ENCODE peak calls at places on chromosomes 5 and 9, in ten cellular contexts. V is lower leg skin, Z is natural killer cell, Y is brain microvascular endothelial cell, B is GM10248, H is right atrium auricular region, K is endodermal cell, M is OCI-LY7, J is H9, S is GM13976. N is an unnamed sample.

GRCh38 chr5:136082390-136083193 is 50.1 kb upstream of the SMAD5 start:
- DNase-seq in Y (peak; percentile 81), V (peak; percentile 67), K (peak; percentile 91), M (peak; percentile 66), J (peak; percentile 74), H (no peak), Z (peak; percentile 56), S (peak; percentile 50), B (peak; percentile 62), N (peak; percentile 63)

GRCh38 chr5:56383761-56384160 is 150.6 kb upstream of the ANKRD55 start:
- DNase-seq in V (no peak), Z (no peak), B (no peak), J (no peak), H (no peak), Y (no peak), S (no peak), K (no peak), M (no peak), N (no peak)

GRCh38 chr9:124594215-124594614 is 87.0 kb upstream of the NR5A1 start:
- DNase-seq in V (no peak), J (no peak), Y (no peak), H (no peak), B (no peak), K (no peak), M (no peak), S (no peak), Z (no peak), N (no peak)

GRCh38 chr9:110891760-110892159 is 146.5 kb downstream of the LPAR1 start:
- DNase-seq in J (no peak), K (no peak), Z (no peak), H (no peak), B (no peak), S (no peak), V (no peak), Y (no peak), M (no peak), N (no peak)

GRCh38 chr9:137306546-137307254 is 4.6 kb upstream of the NRARP start:
- DNase-seq in H (no peak), K (peak; percentile 49), S (no peak), V (no peak), M (no peak), Z (no peak), B (no peak), Y (no peak), J (peak; percentile 33), N (no peak)

GRCh38 chr9:89204811-89205210 is 26.2 kb upstream of the SHC3 start:
- DNase-seq in V (no peak), S (no peak), Y (no peak), K (no peak), J (no peak), Z (no peak), H (no peak), B (no peak), M (no peak), N (no peak)

GRCh38 chr9:124857533-124858162 is 4.1 kb downstream of the RPL35 start:
- DNase-seq in J (no peak), B (no peak), Z (no peak), S (no peak), V (no peak), Y (no peak), K (no peak), H (no peak), M (no peak), N (no peak)

GRCh38 chr9:1604942-1605560 is 410.1 kb upstream of the SMARCA2 start:
- DNase-seq in S (peak; percentile 39), Z (no peak), H (no peak), J (no peak), Y (no peak), B (peak; percentile 47), K (peak; percentile 41), V (no peak), M (peak; percentile 42), N (no peak)

GRCh38 chr5:81393430-81393782 is 528 bp downstream of the ACOT12 start:
- DNase-seq in B (no peak), Y (no peak), J (no peak), V (no peak), H (no peak), M (no peak), K (no peak), Z (no peak), S (no peak), N (no peak)
- TF ChIP-seq CTCF in B (no peak), Y (no peak), J (peak; percentile 30), V (no peak), H (no peak), M (no peak), K (peak; percentile 30), Z (no peak), S (no peak), N (no peak)

GRCh38 chr5:5381259-5382006 is 41.0 kb upstream of the ICE1 start:
- DNase-seq in B (no peak), S (no peak), K (no peak), Z (no peak), H (no peak), V (no peak), M (no peak), Y (no peak), J (no peak), N (no peak)
- TF ChIP-seq CTCF in B (no peak), S (no peak), K (no peak), Z (no peak), H (no peak), V (no peak), M (no peak), Y (no peak), J (no peak), N (no peak)

GRCh38 chr5:126234563-126235195 is 188.5 kb upstream of the GRAMD2B start:
- DNase-seq in Y (peak; percentile 18), M (peak; percentile 15), H (no peak), B (no peak), J (peak; percentile 53), Z (no peak), S (peak; percentile 22), K (peak; percentile 77), V (no peak), N (no peak)
- TF ChIP-seq CTCF in Y (peak; percentile 90), M (peak; percentile 77), H (no peak), B (peak; percentile 30), J (peak; percentile 89), Z (no peak), S (peak; percentile 15), K (peak; percentile 92), V (no peak), N (no peak)

GRCh38 chr9:133463234-133463863 is 3.6 kb downstream of the CACFD1 start:
- DNase-seq in Z (no peak), Y (no peak), V (no peak), H (no peak), M (peak; percentile 51), J (peak; percentile 81), K (peak; percentile 85), S (no peak), B (no peak), N (no peak)
- TF ChIP-seq CTCF in Z (no peak), Y (peak; percentile 10), V (no peak), H (no peak), M (peak; percentile 78), J (peak; percentile 70), K (peak; percentile 73), S (peak; percentile 20), B (peak; percentile 25), N (no peak)

DNA sequence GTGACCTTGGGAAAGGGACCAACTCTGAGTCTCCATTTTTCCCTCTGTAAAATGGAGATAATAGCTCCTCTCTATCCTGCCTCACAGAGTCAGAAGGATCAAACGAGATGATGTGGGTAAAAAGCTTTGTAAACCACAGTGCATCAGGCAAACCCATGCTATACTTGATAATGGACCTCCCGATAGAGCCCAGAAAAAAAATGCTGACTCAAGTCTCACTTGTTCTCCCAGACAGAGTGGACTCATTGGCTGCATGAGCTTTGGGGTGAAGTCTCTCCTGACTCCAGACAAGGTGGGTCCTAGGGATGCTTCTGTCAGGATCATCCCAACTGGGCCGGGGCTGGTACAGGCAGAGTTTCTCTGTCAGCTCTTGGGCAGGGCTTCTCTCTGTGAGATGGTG is 32.0 kb downstream of the RGS3 start:
- DNase-seq in J (no peak), H (no peak), K (no peak), V (no peak), B (no peak), M (no peak), Y (no peak), S (no peak), Z (no peak), N (no peak)
- TF ChIP-seq CTCF in J (no peak), H (no peak), K (no peak), V (no peak), B (no peak), M (no peak), Y (no peak), S (no peak), Z (no peak), N (no peak)

DNA sequence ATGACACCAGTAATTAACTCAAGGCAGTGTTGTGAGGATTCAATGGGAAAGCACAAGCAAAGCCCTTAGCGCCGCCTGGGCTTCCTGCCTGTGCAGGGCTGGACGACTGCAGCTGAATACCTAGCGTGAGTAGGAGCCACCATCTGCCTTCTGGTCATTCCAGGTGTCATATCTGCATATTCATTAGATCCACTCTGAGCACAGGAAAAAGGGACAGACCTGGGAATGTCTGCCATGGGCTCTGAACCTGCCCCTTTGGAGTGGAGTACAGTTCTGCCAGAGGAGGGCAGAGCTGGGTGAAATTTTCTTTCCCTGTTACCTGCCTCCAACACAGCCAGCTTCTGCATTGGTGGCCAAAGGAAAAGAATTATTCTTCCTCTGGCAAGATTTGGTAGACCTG is 298.8 kb downstream of the NSG2 start:
- DNase-seq in Z (no peak), V (no peak), J (peak; percentile 53), H (no peak), B (no peak), M (no peak), Y (no peak), S (no peak), K (peak; percentile 60), N (no peak)
- TF ChIP-seq CTCF in Z (no peak), V (no peak), J (peak; percentile 40), H (no peak), B (no peak), M (no peak), Y (no peak), S (no peak), K (peak; percentile 64), N (no peak)

GRCh38 chr5:663436-664342 is 29.5 kb downstream of the TPPP start:
- DNase-seq in K (no peak), H (no peak), V (no peak), Y (no peak), Z (no peak), J (no peak), M (no peak), S (no peak), B (no peak), N (no peak)
- TF ChIP-seq CTCF in K (no peak), H (no peak), V (no peak), Y (peak; percentile 6), Z (no peak), J (no peak), M (no peak), S (no peak), B (no peak), N (no peak)

N was measured in CD14-positive monocyte.